ENCODE peak calls at places on chromosomes 3 and 15, in nine cellular contexts. D is endothelial cell; M is cardiac fibroblast; L is body of pancreas; C is anterior cingulate cortex; P is BE2C; Y is activated CD8-positive, alpha-beta T cell treated with anti-CD3 and anti-CD28 coated beads, Interleukin-2, amount 10 ng/mL, durations not matched to agents 7 days and 5 days; U is fibroblast of pulmonary artery; O is stimulated activated CD8-positive, alpha-beta memory T cell treated with anti-CD3 and anti-CD28 coated beads, Interleukin-7, amount 100 ng/mL, for 24 hours. J is an unnamed sample.
A peak's percentile ranks its signal among the peaks of the same experiment; 100 is the strongest.

GRCh38 chr15:71052356-71052755 is 62.9 kb upstream of the THSD4 start:
- DNase-seq in Y (no peak), M (peak; percentile 79), D (no peak), P (no peak), C (no peak), O (no peak), U (peak; percentile 81), L (no peak), J (peak; percentile 88)

GRCh38 chr3:42120866-42121265 is 29.7 kb downstream of the TRAK1 start:
- DNase-seq in C (no peak), M (peak; percentile 59), U (no peak), P (no peak), O (no peak), L (no peak), D (no peak), Y (no peak), J (no peak)

GRCh38 chr3:15467227-15468181 is 40.1 kb downstream of the EAF1 start:
- DNase-seq in P (no peak), C (no peak), D (no peak), O (no peak), Y (no peak), L (no peak), M (no peak), U (no peak), J (no peak)

GRCh38 chr15:74889390-74889881 is 406 bp upstream of the MPI start:
- DNase-seq in M (peak; percentile 55), L (no peak), P (no peak), D (peak; percentile 39), O (no peak), Y (peak; percentile 30), C (peak; percentile 63), U (peak; percentile 38), J (peak; percentile 45)

GRCh38 chr3:195149292-195149691 is 121.7 kb downstream of the XXYLT1 start:
- DNase-seq in P (peak; percentile 60), Y (no peak), L (no peak), O (no peak), M (no peak), U (no peak), D (no peak), C (no peak), J (no peak)

GRCh38 chr15:40151499-40151898 is 9.4 kb upstream of the BUB1B start:
- DNase-seq in O (no peak), C (no peak), P (no peak), U (no peak), Y (no peak), D (no peak), M (no peak), L (no peak), J (no peak)

GRCh38 chr3:30677347-30677685 is 70.9 kb downstream of the TGFBR2 start:
- DNase-seq in O (no peak), M (no peak), P (no peak), D (no peak), Y (no peak), L (no peak), C (no peak), U (no peak), J (no peak)

GRCh38 chr3:148466143-148466542 is 231.6 kb upstream of the AGTR1 start:
- DNase-seq in O (no peak), Y (no peak), U (peak; percentile 45), M (peak; percentile 79), L (no peak), C (no peak), P (no peak), D (no peak), J (peak; percentile 43)

GRCh38 chr15:75532413-75533250 is 46.5 kb downstream of the PTPN9 start:
- DNase-seq in O (no peak), M (peak; percentile 90), U (peak; percentile 75), C (no peak), Y (no peak), P (peak; percentile 34), L (peak; percentile 53), D (peak; percentile 57), J (peak; percentile 94)

GRCh38 chr15:70492240-70493177 is 270.8 kb downstream of the UACA start:
- DNase-seq in P (peak; percentile 74), L (no peak), Y (peak; percentile 95), U (peak; percentile 72), M (peak; percentile 85), D (no peak), C (no peak), O (peak; percentile 65), J (peak; percentile 94)

GRCh38 chr3:109131276-109131675 is 5.2 kb upstream of the C3orf85 start:
- DNase-seq in D (no peak), Y (no peak), L (no peak), O (no peak), U (no peak), M (no peak), P (no peak), C (no peak), J (no peak)